ENCODE peak calls at places on chromosomes 2 and 18, in six cellular contexts. One of them, this sample, is unnamed.

GRCh38 chr18:79681484-79682387 is 2.1 kb downstream of the CTDP1 start:
- DNase-seq in AG04450: no peak
- DNase-seq in AG04449: no peak
- DNase-seq in A549: no peak
- DNase-seq in WTC11: no peak
- DNase-seq in left lung: peak; percentile 78
- DNase-seq in this sample: no peak

GRCh38 chr2:36479406-36479805 is 118.6 kb downstream of the FEZ2 start:
- DNase-seq in AG04450: no peak
- DNase-seq in AG04449: no peak
- DNase-seq in A549: no peak
- DNase-seq in WTC11: no peak
- DNase-seq in left lung: peak; percentile 70
- DNase-seq in this sample: no peak

GRCh38 chr2:61151434-61151833 is 10.6 kb upstream of the C2orf74 start:
- DNase-seq in AG04450: no peak
- DNase-seq in AG04449: no peak
- DNase-seq in A549: no peak
- DNase-seq in WTC11: no peak
- DNase-seq in left lung: no peak
- DNase-seq in this sample: no peak

GRCh38 chr2:236939751-236940229 is 145.9 kb upstream of the COPS8 start:
- DNase-seq in AG04450: no peak
- DNase-seq in AG04449: no peak
- DNase-seq in A549: no peak
- DNase-seq in WTC11: no peak
- DNase-seq in left lung: no peak
- DNase-seq in this sample: no peak

GRCh38 chr2:10487144-10488104 is 39.3 kb upstream of the ODC1 start:
- DNase-seq in AG04450: no peak
- DNase-seq in AG04449: no peak
- DNase-seq in A549: no peak
- DNase-seq in WTC11: no peak
- DNase-seq in left lung: no peak
- DNase-seq in this sample: no peak

GRCh38 chr2:215624423-215624829 is 188.6 kb upstream of the FN1 start:
- DNase-seq in AG04450: peak; percentile 97
- DNase-seq in AG04449: peak; percentile 96
- DNase-seq in A549: no peak
- DNase-seq in WTC11: no peak
- DNase-seq in left lung: peak; percentile 60
- DNase-seq in this sample: peak; percentile 77

GRCh38 chr2:159096896-159097295 is 128.5 kb downstream of the TANC1 start:
- DNase-seq in AG04450: no peak
- DNase-seq in AG04449: no peak
- DNase-seq in A549: no peak
- DNase-seq in WTC11: no peak
- DNase-seq in left lung: no peak
- DNase-seq in this sample: no peak

GRCh38 chr2:71129891-71130324 is at the start of gene MCEE:
- DNase-seq in AG04450: peak; percentile 0
- DNase-seq in AG04449: no peak
- DNase-seq in A549: peak; percentile 86
- DNase-seq in WTC11: peak; percentile 89
- DNase-seq in left lung: peak; percentile 95
- DNase-seq in this sample: peak; percentile 39

GRCh38 chr2:174581543-174581942 is 16.1 kb downstream of the WIPF1 start:
- DNase-seq in AG04450: no peak
- DNase-seq in AG04449: no peak
- DNase-seq in A549: no peak
- DNase-seq in WTC11: no peak
- DNase-seq in left lung: no peak
- DNase-seq in this sample: no peak

GRCh38 chr2:174580951-174581350 is 16.7 kb downstream of the WIPF1 start:
- DNase-seq in AG04450: no peak
- DNase-seq in AG04449: no peak
- DNase-seq in A549: no peak
- DNase-seq in WTC11: no peak
- DNase-seq in left lung: no peak
- DNase-seq in this sample: no peak

GRCh38 chr2:174574657-174575056 is 22.9 kb downstream of the WIPF1 start:
- DNase-seq in AG04450: peak; percentile 44
- DNase-seq in AG04449: no peak
- DNase-seq in A549: no peak
- DNase-seq in WTC11: no peak
- DNase-seq in left lung: no peak
- DNase-seq in this sample: no peak

GRCh38 chr2:174575124-174575776 is 22.4 kb downstream of the WIPF1 start:
- DNase-seq in AG04450: no peak
- DNase-seq in AG04449: no peak
- DNase-seq in A549: no peak
- DNase-seq in WTC11: no peak
- DNase-seq in left lung: no peak
- DNase-seq in this sample: no peak

GRCh38 chr2:174577967-174578589 is 19.5 kb downstream of the WIPF1 start:
- DNase-seq in AG04450: peak; percentile 26
- DNase-seq in AG04449: no peak
- DNase-seq in A549: no peak
- DNase-seq in WTC11: no peak
- DNase-seq in left lung: no peak
- DNase-seq in this sample: peak; percentile 34
- TF ChIP-seq CTCF in AG04450: peak; percentile 67
- TF ChIP-seq CTCF in AG04449: peak; percentile 66
- TF ChIP-seq CTCF in A549: peak; percentile 71
- TF ChIP-seq CTCF in WTC11: no peak
- TF ChIP-seq CTCF in left lung: no peak
- TF ChIP-seq CTCF in this sample: peak; percentile 77

GRCh38 chr2:170354409-170354808 is 176.5 kb downstream of the MYO3B start:
- DNase-seq in AG04450: no peak
- DNase-seq in AG04449: no peak
- DNase-seq in A549: no peak
- DNase-seq in WTC11: no peak
- DNase-seq in left lung: no peak
- DNase-seq in this sample: no peak

GRCh38 chr2:170354855-170355649 is 177.1 kb downstream of the MYO3B start:
- DNase-seq in AG04450: no peak
- DNase-seq in AG04449: no peak
- DNase-seq in A549: no peak
- DNase-seq in WTC11: no peak
- DNase-seq in left lung: no peak
- DNase-seq in this sample: no peak

GRCh38 chr2:170345607-170346006 is 167.7 kb downstream of the MYO3B start:
- DNase-seq in AG04450: no peak
- DNase-seq in AG04449: no peak
- DNase-seq in A549: no peak
- DNase-seq in WTC11: no peak
- DNase-seq in left lung: no peak
- DNase-seq in this sample: no peak

GRCh38 chr2:170350929-170351826 is 173.2 kb downstream of the MYO3B start:
- DNase-seq in AG04450: no peak
- DNase-seq in AG04449: no peak
- DNase-seq in A549: no peak
- DNase-seq in WTC11: no peak
- DNase-seq in left lung: no peak
- DNase-seq in this sample: no peak
- TF ChIP-seq CTCF in AG04450: no peak
- TF ChIP-seq CTCF in AG04449: no peak
- TF ChIP-seq CTCF in A549: no peak
- TF ChIP-seq CTCF in WTC11: no peak
- TF ChIP-seq CTCF in left lung: no peak
- TF ChIP-seq CTCF in this sample: no peak

GRCh38 chr2:230982528-230982927 is 13.4 kb upstream of the SPATA3 start:
- DNase-seq in AG04450: no peak
- DNase-seq in AG04449: no peak
- DNase-seq in A549: no peak
- DNase-seq in WTC11: no peak
- DNase-seq in left lung: no peak
- DNase-seq in this sample: no peak

GRCh38 chr2:230985519-230986231 is 10.2 kb upstream of the SPATA3 start:
- DNase-seq in AG04450: no peak
- DNase-seq in AG04449: no peak
- DNase-seq in A549: no peak
- DNase-seq in WTC11: no peak
- DNase-seq in left lung: no peak
- DNase-seq in this sample: no peak

GRCh38 chr2:230981704-230982103 is 14.2 kb upstream of the SPATA3 start:
- DNase-seq in AG04450: no peak
- DNase-seq in AG04449: no peak
- DNase-seq in A549: no peak
- DNase-seq in WTC11: no peak
- DNase-seq in left lung: no peak
- DNase-seq in this sample: no peak

GRCh38 chr2:230982126-230982525 is 13.8 kb upstream of the SPATA3 start:
- DNase-seq in AG04450: no peak
- DNase-seq in AG04449: no peak
- DNase-seq in A549: no peak
- DNase-seq in WTC11: no peak
- DNase-seq in left lung: no peak
- DNase-seq in this sample: no peak

GRCh38 chr2:230983566-230983965 is 12.4 kb upstream of the SPATA3 start:
- DNase-seq in AG04450: no peak
- DNase-seq in AG04449: no peak
- DNase-seq in A549: no peak
- DNase-seq in WTC11: no peak
- DNase-seq in left lung: no peak
- DNase-seq in this sample: no peak
- TF ChIP-seq CTCF in AG04450: no peak
- TF ChIP-seq CTCF in AG04449: no peak
- TF ChIP-seq CTCF in A549: no peak
- TF ChIP-seq CTCF in WTC11: no peak
- TF ChIP-seq CTCF in left lung: no peak
- TF ChIP-seq CTCF in this sample: no peak

DNA sequence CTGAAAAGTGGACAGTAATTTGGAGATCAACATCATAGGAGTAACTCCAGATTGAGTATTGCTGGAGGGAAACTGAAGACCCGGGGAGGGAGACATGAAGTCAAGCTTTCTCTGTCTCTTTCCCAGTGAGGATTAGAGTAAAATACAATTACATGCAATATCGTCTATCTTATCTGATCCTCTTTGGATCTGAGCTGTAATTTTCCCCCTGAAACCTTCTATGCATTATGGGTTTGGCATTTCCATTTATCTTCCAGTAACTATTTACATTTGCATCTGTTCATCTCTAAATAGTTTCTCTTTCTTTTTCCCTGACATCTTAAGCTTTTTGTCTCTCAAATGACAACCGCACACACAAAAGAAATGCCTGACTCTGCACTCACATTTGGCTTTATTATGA is 113.0 kb downstream of the SPP2 start:
- DNase-seq in AG04450: no peak
- DNase-seq in AG04449: no peak
- DNase-seq in A549: no peak
- DNase-seq in WTC11: no peak
- DNase-seq in left lung: no peak
- DNase-seq in this sample: no peak
- TF ChIP-seq CTCF in AG04450: no peak
- TF ChIP-seq CTCF in AG04449: no peak
- TF ChIP-seq CTCF in A549: no peak
- TF ChIP-seq CTCF in WTC11: no peak
- TF ChIP-seq CTCF in left lung: no peak
- TF ChIP-seq CTCF in this sample: no peak

GRCh38 chr2:162155093-162155492 is 3.0 kb upstream of the GCG start:
- DNase-seq in AG04450: no peak
- DNase-seq in AG04449: no peak
- DNase-seq in A549: no peak
- DNase-seq in WTC11: no peak
- DNase-seq in left lung: no peak
- DNase-seq in this sample: no peak
- TF ChIP-seq CTCF in AG04450: no peak
- TF ChIP-seq CTCF in AG04449: no peak
- TF ChIP-seq CTCF in A549: no peak
- TF ChIP-seq CTCF in WTC11: no peak
- TF ChIP-seq CTCF in left lung: no peak
- TF ChIP-seq CTCF in this sample: no peak

GRCh38 chr2:167104691-167105090 is 216.4 kb downstream of the XIRP2 start:
- DNase-seq in AG04450: no peak
- DNase-seq in AG04449: no peak
- DNase-seq in A549: no peak
- DNase-seq in WTC11: no peak
- DNase-seq in left lung: no peak
- DNase-seq in this sample: no peak

GRCh38 chr2:167114018-167114417 is 225.7 kb downstream of the XIRP2 start:
- DNase-seq in AG04450: peak; percentile 15
- DNase-seq in AG04449: no peak
- DNase-seq in A549: no peak
- DNase-seq in WTC11: no peak
- DNase-seq in left lung: no peak
- DNase-seq in this sample: no peak

DNA sequence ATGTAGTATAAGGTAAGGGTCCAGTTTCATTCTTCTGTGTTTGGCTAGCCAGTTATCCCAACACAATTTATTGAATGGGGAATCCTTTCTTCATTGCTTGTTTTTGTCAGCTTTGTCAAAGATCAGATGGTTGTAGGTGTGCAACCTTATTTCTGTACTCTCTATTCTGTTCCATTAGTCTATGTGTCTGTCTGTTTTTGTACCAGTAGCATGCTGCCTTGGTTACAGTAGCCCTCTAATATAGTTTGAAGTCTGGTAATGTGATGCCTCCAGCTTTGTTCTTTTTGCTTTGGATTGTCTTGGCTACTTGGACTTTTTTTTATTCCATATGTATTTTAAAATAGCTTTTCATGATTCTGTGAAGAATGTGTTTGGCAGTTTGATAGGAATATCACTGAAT is 222.1 kb downstream of the XIRP2 start:
- DNase-seq in AG04450: no peak
- DNase-seq in AG04449: no peak
- DNase-seq in A549: no peak
- DNase-seq in WTC11: no peak
- DNase-seq in left lung: no peak
- DNase-seq in this sample: no peak
- TF ChIP-seq CTCF in AG04450: no peak
- TF ChIP-seq CTCF in AG04449: no peak
- TF ChIP-seq CTCF in A549: no peak
- TF ChIP-seq CTCF in WTC11: no peak
- TF ChIP-seq CTCF in left lung: no peak
- TF ChIP-seq CTCF in this sample: no peak

DNA sequence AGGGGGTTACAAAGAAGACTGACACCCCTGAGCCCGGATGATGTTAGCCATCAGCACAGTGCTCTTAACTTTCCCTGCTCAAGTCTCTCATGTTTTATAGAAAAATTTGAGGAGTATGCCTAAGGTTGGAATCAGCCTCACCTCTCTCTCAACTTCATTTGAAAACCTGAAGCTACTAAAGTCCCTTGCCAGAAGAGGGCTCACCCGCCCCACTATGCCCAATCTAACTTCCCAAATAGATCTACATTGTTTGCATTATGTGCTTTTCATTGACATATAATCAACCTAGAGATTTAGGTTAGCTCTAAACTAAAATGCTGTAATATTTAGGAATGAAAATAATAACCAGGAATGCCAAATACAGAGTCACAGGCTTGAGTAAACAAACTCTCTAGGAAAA is 305.4 kb downstream of the NCKAP5 start:
- DNase-seq in AG04450: no peak
- DNase-seq in AG04449: no peak
- DNase-seq in A549: no peak
- DNase-seq in WTC11: no peak
- DNase-seq in left lung: no peak
- DNase-seq in this sample: no peak
- TF ChIP-seq CTCF in AG04450: peak; percentile 48
- TF ChIP-seq CTCF in AG04449: peak; percentile 31
- TF ChIP-seq CTCF in A549: peak; percentile 57
- TF ChIP-seq CTCF in WTC11: no peak
- TF ChIP-seq CTCF in left lung: no peak
- TF ChIP-seq CTCF in this sample: peak; percentile 52

GRCh38 chr18:63951302-63951705 is 2.2 kb downstream of the HMSD start:
- DNase-seq in AG04450: no peak
- DNase-seq in AG04449: no peak
- DNase-seq in A549: no peak
- DNase-seq in WTC11: no peak
- DNase-seq in left lung: no peak
- DNase-seq in this sample: no peak
- TF ChIP-seq CTCF in AG04450: peak; percentile 42
- TF ChIP-seq CTCF in AG04449: no peak
- TF ChIP-seq CTCF in A549: no peak
- TF ChIP-seq CTCF in WTC11: no peak
- TF ChIP-seq CTCF in left lung: no peak
- TF ChIP-seq CTCF in this sample: peak; percentile 7

This sample was measured in AG09319.